ENCODE peak calls at places on chromosomes 13 and 19, in ten cellular contexts. K is bronchial epithelial cell; I is left ventricle myocardium inferior; P is pancreas; O is thoracic aorta; D is CD8-positive, alpha-beta memory T cell; N is mesenchymal stem cell; G is brain microvascular endothelial cell; C is fibroblast of lung; V is mesendoderm. L is an unnamed sample. For H3K36me3, the result is how much of the 10 kb centered on the place peaks cover.

GRCh38 chr13:76157926-76158325 is 521.8 kb downstream of the LMO7 start:
- DNase-seq in K (no peak), I (no peak), P (no peak), O (no peak), D (no peak), N (no peak), G (no peak), C (no peak), V (no peak), L (no peak)

GRCh38 chr19:51386882-51387520 is 773 bp downstream of the LIM2 start:
- DNase-seq in K (no peak), I (no peak), P (no peak), O (no peak), D (no peak), N (no peak), G (no peak), C (no peak), V (no peak), L (no peak)

GRCh38 chr19:57239982-57240310 is 486 bp upstream of the ZNF805 start:
- DNase-seq in K (no peak), I (peak), P (no peak), O (no peak), D (no peak), N (no peak), G (no peak), C (peak), V (no peak), L (no peak)

GRCh38 chr19:1265611-1266115 is 3.5 kb upstream of the CIRBP start:
- DNase-seq in K (no peak), I (peak), P (peak), O (peak), D (peak), N (peak), G (peak), C (peak), V (peak), L (no peak)

GRCh38 chr13:100710176-100710575 is 35.6 kb upstream of the TMTC4 start:
- DNase-seq in K (no peak), I (no peak), P (no peak), O (no peak), D (no peak), N (no peak), G (no peak), C (no peak), V (no peak), L (no peak)

GRCh38 chr19:29586401-29586800 is 19.7 kb upstream of the POP4 start:
- DNase-seq in K (no peak), I (no peak), P (no peak), O (no peak), D (no peak), N (no peak), G (no peak), C (no peak), V (no peak), L (no peak)

GRCh38 chr19:12783849-12784393 is 7.4 kb upstream of the JUNB start:
- DNase-seq in K (peak), I (peak), P (peak), O (no peak), D (no peak), N (peak), G (no peak), C (no peak), V (no peak), L (no peak)

GRCh38 chr13:75938811-75939525 is 302.8 kb downstream of the LMO7 start:
- DNase-seq in K (no peak), I (no peak), P (no peak), O (no peak), D (no peak), N (no peak), G (no peak), C (peak), V (no peak), L (no peak)

GRCh38 chr13:99218545-99218944 is 17.9 kb downstream of the UBAC2 start:
- DNase-seq in K (no peak), I (peak), P (peak), O (no peak), D (no peak), N (no peak), G (no peak), C (no peak), V (no peak), L (no peak)

GRCh38 chr13:51793570-51794273 is 10.2 kb downstream of the DHRS12 start:
- DNase-seq in K (peak), I (no peak), P (no peak), O (no peak), D (no peak), N (peak), G (peak), C (peak), V (peak), L (no peak)

GRCh38 chr13:21576424-21576823 is 27.5 kb downstream of the MICU2 start:
- DNase-seq in K (no peak), I (no peak), P (no peak), O (no peak), D (no peak), N (peak), G (no peak), C (peak), V (peak), L (no peak)

GRCh38 chr19:16078759-16079707 is 2.7 kb downstream of the TPM4 start:
- DNase-seq in K (peak), I (peak), P (no peak), O (no peak), D (peak), N (peak), G (peak), C (peak), V (peak), L (no peak)

GRCh38 chr19:35569281-35569781 is 5.9 kb upstream of the ATP4A start:
- DNase-seq in K (no peak), I (no peak), P (peak), O (no peak), D (no peak), N (no peak), G (no peak), C (no peak), V (no peak), L (no peak)

GRCh38 chr19:48501961-48502719 is 9.5 kb downstream of the LMTK3 start:
- DNase-seq in K (peak), I (no peak), P (peak), O (no peak), D (peak), N (peak), G (no peak), C (no peak), V (peak), L (peak)

GRCh38 chr19:11335449-11336146 is 3.9 kb downstream of the RAB3D start:
- DNase-seq in K (no peak), I (no peak), P (no peak), O (no peak), D (no peak), N (no peak), G (no peak), C (no peak), V (peak), L (no peak)

GRCh38 chr13:29556742-29557141 is 38.7 kb downstream of the SLC7A1 start:
- DNase-seq in K (no peak), I (no peak), P (no peak), O (no peak), D (no peak), N (no peak), G (no peak), C (no peak), V (no peak), L (no peak)

GRCh38 chr19:53212703-53213320 is 19.7 kb upstream of the ZNF665 start:
- DNase-seq in K (no peak), I (no peak), P (no peak), O (no peak), D (no peak), N (no peak), G (no peak), C (no peak), V (no peak), L (no peak)

GRCh38 chr13:38421590-38422560 is 72.2 kb downstream of the UFM1 start:
- DNase-seq in K (no peak), I (no peak), P (no peak), O (no peak), D (no peak), N (no peak), G (peak), C (peak), V (no peak), L (no peak)

GRCh38 chr13:76856141-76856571 is 30.0 kb downstream of the KCTD12 start:
- DNase-seq in K (peak), I (no peak), P (no peak), O (no peak), D (no peak), N (peak), G (peak), C (peak), V (no peak), L (no peak)

GRCh38 chr19:53091855-53092254 is 11.4 kb downstream of the ZNF160 start:
- DNase-seq in K (no peak), I (no peak), P (no peak), O (no peak), D (no peak), N (no peak), G (no peak), C (no peak), V (no peak), L (no peak)

GRCh38 chr13:80030491-80030890 is 310.4 kb downstream of the SPRY2 start:
- DNase-seq in K (peak), I (no peak), P (no peak), O (no peak), D (no peak), N (peak), G (no peak), C (no peak), V (peak), L (no peak)

GRCh38 chr19:11291991-11292390 is 4.0 kb upstream of the TSPAN16 start:
- DNase-seq in K (no peak), I (no peak), P (no peak), O (no peak), D (no peak), N (no peak), G (no peak), C (no peak), V (no peak), L (no peak)

GRCh38 chr19:54063350-54064078 is at the start of gene VSTM1:
- DNase-seq in K (no peak), I (no peak), P (no peak), O (no peak), D (no peak), N (no peak), G (no peak), C (no peak), V (no peak), L (no peak)

GRCh38 chr13:86862137-86862536 is 809.0 kb upstream of the SLITRK5 start:
- DNase-seq in K (no peak), I (no peak), P (no peak), O (no peak), D (no peak), N (no peak), G (no peak), C (no peak), V (no peak), L (no peak)

GRCh38 chr13:109782066-109782822 is 4.1 kb downstream of the IRS2 start:
- DNase-seq in K (no peak), I (no peak), P (peak), O (no peak), D (no peak), N (no peak), G (no peak), C (no peak), V (no peak), L (no peak)

GRCh38 chr19:45154064-45154827 is 6.5 kb downstream of the NKPD1 start:
- DNase-seq in K (no peak), I (no peak), P (peak), O (no peak), D (no peak), N (peak), G (peak), C (peak), V (peak), L (no peak)

GRCh38 chr19:38021356-38021755 is 114.3 kb downstream of the SIPA1L3 start:
- DNase-seq in K (no peak), I (no peak), P (no peak), O (no peak), D (no peak), N (no peak), G (no peak), C (no peak), V (no peak), L (no peak)

GRCh38 chr19:8459520-8460260 is 14.9 kb downstream of the HNRNPM start:
- DNase-seq in K (peak), I (no peak), P (no peak), O (no peak), D (no peak), N (peak), G (peak), C (peak), V (no peak), L (no peak)
- H3K36me3 ChIP-seq in K (under half), I (under half), P (under half), O (under half), D (half or more), N (half or more), G (under half), C (under half), V (under half), L (half or more)

DNA sequence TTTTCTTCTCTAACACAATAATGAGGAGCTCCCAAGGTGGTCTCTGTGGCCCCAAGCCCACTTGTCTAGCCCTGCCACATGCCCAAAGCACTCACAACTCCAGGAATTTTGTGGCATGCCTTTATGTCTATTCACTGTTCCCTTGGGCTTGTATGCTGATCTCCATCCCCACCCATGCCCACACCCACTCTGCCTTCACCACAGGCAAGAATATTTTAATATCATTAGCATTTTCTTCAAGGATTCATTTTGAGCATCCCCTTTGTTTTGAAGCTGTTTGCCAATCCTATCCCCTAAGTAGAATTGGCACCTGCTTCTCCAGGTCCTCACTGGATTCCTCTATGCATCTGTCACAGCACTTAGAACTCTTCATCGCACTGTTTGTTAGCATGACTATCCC is 401.8 kb downstream of the COG6 start:
- DNase-seq in K (no peak), I (no peak), P (no peak), O (no peak), D (no peak), N (no peak), G (no peak), C (no peak), V (no peak), L (no peak)
- H3K36me3 ChIP-seq in K (under half), I (under half), P (under half), O (under half), D (under half), N (under half), G (under half), C (under half), V (under half), L (under half)

GRCh38 chr13:50119593-50119992 is 104.3 kb downstream of the KCNRG start:
- DNase-seq in K (no peak), I (no peak), P (no peak), O (no peak), D (no peak), N (peak), G (peak), C (peak), V (no peak), L (no peak)
- H3K36me3 ChIP-seq in K (under half), I (under half), P (under half), O (under half), D (under half), N (under half), G (under half), C (under half), V (under half), L (under half)

GRCh38 chr13:89751537-89751936 is 1596.0 kb upstream of the MIR17HG start:
- DNase-seq in K (no peak), I (no peak), P (no peak), O (no peak), D (no peak), N (no peak), G (no peak), C (no peak), V (no peak), L (no peak)
- H3K36me3 ChIP-seq in K (under half), I (under half), P (under half), O (under half), D (under half), N (under half), G (under half), C (under half), V (under half), L (under half)

GRCh38 chr13:36966404-36966803 is 32.7 kb downstream of the ALG5 start:
- DNase-seq in K (no peak), I (no peak), P (no peak), O (no peak), D (no peak), N (no peak), G (no peak), C (no peak), V (no peak), L (no peak)
- H3K36me3 ChIP-seq in K (under half), I (half or more), P (under half), O (under half), D (under half), N (half or more), G (under half), C (under half), V (under half), L (under half)

GRCh38 chr19:7394728-7395359 is 46.1 kb downstream of the ARHGEF18 start:
- DNase-seq in K (peak), I (peak), P (peak), O (peak), D (peak), N (peak), G (peak), C (peak), V (peak), L (peak)

GRCh38 chr19:7395360-7395781 is 46.6 kb downstream of the ARHGEF18 start:
- DNase-seq in K (no peak), I (no peak), P (no peak), O (no peak), D (no peak), N (peak), G (no peak), C (no peak), V (no peak), L (no peak)

GRCh38 chr19:7395793-7396192 is 47.1 kb downstream of the ARHGEF18 start:
- DNase-seq in K (peak), I (no peak), P (no peak), O (no peak), D (no peak), N (peak), G (no peak), C (no peak), V (no peak), L (no peak)

GRCh38 chr19:7393459-7393858 is 44.7 kb downstream of the ARHGEF18 start:
- DNase-seq in K (no peak), I (no peak), P (no peak), O (no peak), D (no peak), N (no peak), G (no peak), C (no peak), V (no peak), L (no peak)

DNA sequence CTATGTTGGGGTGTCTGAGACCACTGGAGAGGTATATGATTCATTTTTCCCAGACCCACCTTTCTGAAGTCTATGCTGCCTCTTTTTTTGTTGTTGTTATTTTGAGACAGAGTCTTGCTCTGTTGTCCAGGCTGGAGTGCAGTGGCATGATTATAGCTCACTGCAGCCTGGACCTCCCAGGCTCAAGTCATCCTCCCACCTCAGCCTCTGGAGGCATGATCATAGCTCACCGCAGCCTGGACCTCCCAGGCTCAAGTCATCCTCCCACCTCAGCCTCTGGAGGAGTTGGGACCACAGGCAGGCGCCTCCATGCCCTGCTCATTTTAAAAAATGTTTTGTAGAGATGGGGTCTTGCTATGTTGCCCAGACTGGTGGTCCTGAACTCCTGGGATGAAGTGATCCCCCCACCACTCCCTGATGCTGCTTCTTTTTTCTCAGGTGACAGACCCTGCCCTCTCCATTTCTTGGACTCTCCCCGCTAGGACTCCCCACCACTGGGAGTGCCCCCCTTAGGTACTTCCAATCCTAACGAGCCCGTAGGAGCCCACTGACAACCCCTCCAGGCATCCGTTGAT is 45.3 kb downstream of the ARHGEF18 start:
- DNase-seq in K (no peak), I (no peak), P (no peak), O (no peak), D (no peak), N (no peak), G (no peak), C (no peak), V (no peak), L (no peak)
- H3K36me3 ChIP-seq in K (under half), I (under half), P (under half), O (under half), D (under half), N (under half), G (under half), C (under half), V (under half), L (under half)

GRCh38 chr13:47945738-47946137 is 55.3 kb downstream of the SUCLA2 start:
- DNase-seq in K (peak), I (no peak), P (no peak), O (no peak), D (no peak), N (peak), G (peak), C (peak), V (peak), L (no peak)
- H3K36me3 ChIP-seq in K (under half), I (half or more), P (under half), O (under half), D (under half), N (half or more), G (under half), C (under half), V (under half), L (under half)